ENCODE peak calls at places on chromosomes 7 and 10, in nine cellular contexts. C, F, K, P, Z, M, S, T and U are unnamed samples.

GRCh38 chr7:135486258-135486657 is 23.6 kb downstream of the CNOT4 start:
- DNase-seq in C (no peak), P (no peak), K (no peak), T (peak; percentile 31), S (no peak), F (peak; percentile 6), M (no peak), Z (no peak), U (no peak)

GRCh38 chr7:151395036-151395367 is 14.8 kb downstream of the WDR86 start:
- DNase-seq in T (no peak), S (no peak), K (no peak), C (no peak), P (no peak), Z (no peak), F (no peak), M (no peak), U (no peak)

GRCh38 chr7:32518534-32519140 is 23.3 kb downstream of the AVL9 start:
- DNase-seq in P (no peak), F (peak; percentile 74), Z (no peak), S (no peak), K (no peak), T (no peak), C (no peak), M (peak; percentile 62), U (no peak)

GRCh38 chr7:133434246-133434865 is 181.5 kb downstream of the EXOC4 start:
- DNase-seq in Z (no peak), K (no peak), S (no peak), T (peak; percentile 16), C (no peak), M (peak; percentile 11), F (peak; percentile 67), P (no peak), U (peak; percentile 31)

GRCh38 chr7:2522780-2523433 is 3.3 kb downstream of the LFNG start:
- DNase-seq in K (no peak), S (no peak), Z (peak; percentile 87), P (no peak), F (no peak), M (peak; percentile 70), T (no peak), C (no peak), U (no peak)

GRCh38 chr7:25314094-25314708 is 85.9 kb upstream of the NPVF start:
- DNase-seq in S (no peak), F (no peak), M (no peak), P (no peak), T (no peak), K (no peak), C (no peak), Z (no peak), U (no peak)

GRCh38 chr7:10739401-10739800 is 234.3 kb upstream of the PHF14 start:
- DNase-seq in S (no peak), P (no peak), M (no peak), Z (no peak), K (no peak), F (no peak), T (no peak), C (no peak), U (no peak)

GRCh38 chr10:131816941-131817700 is 83.7 kb upstream of the PPP2R2D start:
- DNase-seq in F (no peak), Z (no peak), K (no peak), S (no peak), M (no peak), T (no peak), C (no peak), P (no peak), U (no peak)

GRCh38 chr10:127854769-127855583 is 37.8 kb downstream of the CLRN3 start:
- DNase-seq in M (no peak), T (no peak), Z (no peak), S (no peak), F (no peak), K (peak; percentile 47), C (no peak), P (no peak), U (no peak)

GRCh38 chr10:3763035-3763456 is 22.0 kb downstream of the KLF6 start:
- DNase-seq in S (no peak), P (no peak), K (no peak), C (no peak), T (no peak), M (no peak), F (peak; percentile 41), Z (no peak), U (no peak)

GRCh38 chr10:13922591-13922990 is 335.8 kb downstream of the PRPF18 start:
- DNase-seq in K (no peak), Z (no peak), S (no peak), C (no peak), P (no peak), T (peak; percentile 21), M (no peak), F (peak; percentile 26), U (no peak)

GRCh38 chr7:77727527-77727926 is 31.3 kb downstream of the RSBN1L start:
- DNase-seq in C (no peak), M (peak; percentile 30), T (no peak), P (no peak), S (no peak), K (no peak), Z (no peak), F (no peak), U (no peak)

GRCh38 chr10:106181491-106181890 is 983.0 kb downstream of the SORCS1 start:
- DNase-seq in S (no peak), C (no peak), Z (no peak), M (no peak), F (peak; percentile 8), K (no peak), T (peak; percentile 46), P (no peak), U (no peak)

GRCh38 chr10:71799785-71800453 is 26.6 kb upstream of the VSIR start:
- DNase-seq in F (no peak), M (no peak), P (no peak), T (no peak), Z (no peak), C (no peak), S (no peak), K (no peak), U (no peak)

GRCh38 chr7:28245108-28245868 is 64.7 kb upstream of the JAZF1 start:
- DNase-seq in K (no peak), F (no peak), T (no peak), P (no peak), C (no peak), S (no peak), M (no peak), Z (no peak), U (no peak)